ENCODE peak calls at places on chromosomes 1 and 21, in six cellular contexts. Y, B, D, O, C and E are unnamed samples.

GRCh38 chr1:3774503-3775247 is 2.1 kb downstream of the SMIM1 start:
- DNase-seq in Y (no peak), B (peak; percentile 98), D (no peak), O (no peak), C (no peak), E (no peak)

GRCh38 chr1:234780531-234781162 is 170.7 kb upstream of the IRF2BP2 start:
- DNase-seq in Y (peak; percentile 20), B (peak; percentile 21), D (peak; percentile 34), O (no peak), C (no peak), E (peak; percentile 26)

GRCh38 chr1:31627930-31628421 is 10.5 kb downstream of the HCRTR1 start:
- DNase-seq in Y (no peak), B (no peak), D (no peak), O (no peak), C (no peak), E (no peak)

GRCh38 chr21:34336756-34337391 is 26.9 kb upstream of the KCNE2 start:
- DNase-seq in Y (no peak), B (no peak), D (peak; percentile 48), O (no peak), C (no peak), E (no peak)

GRCh38 chr1:110860174-110860573 is 12.8 kb upstream of the CD53 start:
- DNase-seq in Y (no peak), B (no peak), D (no peak), O (no peak), C (no peak), E (no peak)

GRCh38 chr1:151157067-151157531 is 650 bp downstream of the TNFAIP8L2 start:
- DNase-seq in Y (peak; percentile 96), B (no peak), D (no peak), O (no peak), C (no peak), E (no peak)

GRCh38 chr1:32701421-32701911 is 1.1 kb downstream of the SYNC start:
- DNase-seq in Y (no peak), B (no peak), D (no peak), O (no peak), C (no peak), E (no peak)

GRCh38 chr1:207612762-207613161 is 32.2 kb upstream of the CR1L start:
- DNase-seq in Y (no peak), B (no peak), D (no peak), O (no peak), C (no peak), E (no peak)

GRCh38 chr1:81231729-81232038 is 569.0 kb upstream of the ADGRL2 start:
- DNase-seq in Y (no peak), B (no peak), D (no peak), O (no peak), C (no peak), E (no peak)

GRCh38 chr1:58882322-58882951 is 98.6 kb upstream of the JUN start:
- DNase-seq in Y (no peak), B (no peak), D (no peak), O (no peak), C (no peak), E (no peak)

GRCh38 chr1:30042438-30043147 is 680.8 kb downstream of the MATN1 start:
- DNase-seq in Y (no peak), B (no peak), D (no peak), O (no peak), C (no peak), E (no peak)

GRCh38 chr21:31892686-31893085 is 19.9 kb downstream of the HUNK start:
- DNase-seq in Y (no peak), B (no peak), D (no peak), O (no peak), C (no peak), E (no peak)

GRCh38 chr1:200668514-200669313 is 993 bp downstream of the DDX59 start:
- DNase-seq in Y (peak; percentile 11), B (peak; percentile 35), D (no peak), O (no peak), C (no peak), E (no peak)

GRCh38 chr1:198337886-198338285 is 181.1 kb downstream of the NEK7 start:
- DNase-seq in Y (no peak), B (no peak), D (no peak), O (no peak), C (no peak), E (no peak)

GRCh38 chr1:38114231-38114630 is 67.6 kb upstream of the POU3F1 start:
- DNase-seq in Y (no peak), B (no peak), D (peak; percentile 43), O (no peak), C (no peak), E (no peak)

GRCh38 chr1:110166861-110167260 is 16.6 kb downstream of the SLC6A17 start:
- DNase-seq in Y (no peak), B (no peak), D (no peak), O (no peak), C (no peak), E (no peak)

GRCh38 chr1:10519016-10519417 is 44.3 kb downstream of the PEX14 start:
- DNase-seq in Y (no peak), B (no peak), D (no peak), O (no peak), C (peak; percentile 39), E (no peak)

GRCh38 chr1:53350853-53351767 is 23.2 kb upstream of the LRP8 start:
- DNase-seq in Y (no peak), B (no peak), D (no peak), O (no peak), C (no peak), E (no peak)

GRCh38 chr1:21663251-21663950 is 5.8 kb downstream of the RAP1GAP start:
- DNase-seq in Y (no peak), B (no peak), D (no peak), O (no peak), C (no peak), E (no peak)
- TF ChIP-seq MYC in Y (no peak), B (no peak), D (no peak), O (no peak), C (no peak), E (no peak)

DNA sequence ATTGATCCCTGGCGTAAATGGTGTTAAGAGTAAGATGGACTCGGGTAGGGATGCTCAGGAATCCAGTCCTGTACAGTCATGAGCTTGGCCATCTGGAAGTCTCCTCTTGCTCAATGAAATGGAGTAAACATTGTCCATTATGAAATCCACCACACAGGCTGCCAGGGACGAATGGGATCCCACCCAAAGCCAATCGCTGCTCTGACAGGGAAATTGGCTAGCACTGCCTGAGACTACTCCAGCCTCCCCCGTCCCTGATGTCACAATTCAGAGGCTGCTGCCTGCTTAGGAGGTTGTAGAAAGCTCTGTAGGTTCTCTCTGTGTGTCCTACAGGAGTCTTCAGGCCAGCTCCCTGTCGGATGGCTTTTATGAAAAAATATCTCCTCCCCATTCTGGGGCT is at the start of gene HSD11B1:
- DNase-seq in Y (peak; percentile 13), B (no peak), D (no peak), O (no peak), C (no peak), E (no peak)
- TF ChIP-seq MYC in Y (no peak), B (no peak), D (no peak), O (no peak), C (no peak), E (no peak)

GRCh38 chr1:107140703-107141490 is at the start of gene NTNG1:
- DNase-seq in Y (no peak), B (no peak), D (no peak), O (no peak), C (no peak), E (no peak)

GRCh38 chr1:107138166-107138565 is 2.7 kb upstream of the NTNG1 start:
- DNase-seq in Y (no peak), B (no peak), D (no peak), O (no peak), C (no peak), E (no peak)

GRCh38 chr1:107141491-107142369 is 891 bp downstream of the NTNG1 start:
- DNase-seq in Y (peak; percentile 18), B (peak; percentile 16), D (peak; percentile 65), O (no peak), C (peak; percentile 7), E (no peak)

GRCh38 chr1:107138767-107139445 is 1.9 kb upstream of the NTNG1 start:
- DNase-seq in Y (no peak), B (no peak), D (no peak), O (no peak), C (no peak), E (no peak)

DNA sequence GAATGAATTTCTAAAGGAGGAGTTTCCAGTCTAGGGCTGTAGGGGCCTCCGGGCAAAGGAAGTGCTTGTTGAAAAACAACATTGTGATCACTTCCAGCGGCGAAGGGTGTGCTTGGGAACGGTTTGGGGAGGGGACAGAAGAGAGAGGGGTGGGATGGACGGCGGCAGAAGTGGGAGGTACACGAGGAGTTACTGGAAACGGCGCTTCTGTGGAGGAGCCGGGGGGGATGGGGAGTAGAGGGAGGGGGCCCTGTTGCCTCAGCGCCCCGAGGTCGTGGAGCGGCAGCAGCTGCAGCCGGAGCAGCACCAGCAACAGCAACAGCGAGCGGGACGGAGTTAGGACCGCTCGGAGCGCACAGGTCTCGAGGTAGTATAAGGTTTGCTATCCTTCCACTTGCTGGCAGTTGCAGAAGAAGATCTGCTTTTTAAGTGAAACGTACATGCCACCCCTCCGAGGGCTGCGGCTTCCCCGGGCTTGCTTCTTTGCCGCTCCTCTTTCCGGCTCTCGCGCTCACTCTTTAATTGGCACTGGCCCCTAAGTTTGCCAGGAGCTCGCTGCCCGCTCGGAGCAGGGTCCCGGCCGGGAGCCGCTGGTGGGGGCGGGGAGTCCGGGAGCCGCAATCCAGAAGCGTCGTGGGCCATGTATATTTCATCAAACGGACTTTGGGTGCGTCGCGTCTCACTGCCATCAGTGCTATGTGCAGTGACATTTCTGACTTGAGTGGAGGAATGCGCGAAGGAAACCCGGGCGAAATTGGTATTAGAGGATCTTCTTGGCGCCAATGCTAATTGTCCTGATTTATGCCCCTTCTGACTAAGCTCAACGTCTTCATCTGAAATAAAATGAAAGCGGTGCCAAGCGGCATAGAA is 771 bp upstream of the NTNG1 start:
- DNase-seq in Y (peak; percentile 6), B (no peak), D (peak; percentile 3), O (no peak), C (no peak), E (no peak)
- TF ChIP-seq MYC in Y (no peak), B (no peak), D (no peak), O (no peak), C (no peak), E (no peak)

GRCh38 chr1:183228650-183229220 is 42.7 kb downstream of the LAMC2 start:
- DNase-seq in Y (no peak), B (no peak), D (no peak), O (no peak), C (peak; percentile 36), E (no peak)

GRCh38 chr1:183233113-183233512 is 47.0 kb downstream of the LAMC2 start:
- DNase-seq in Y (no peak), B (no peak), D (no peak), O (no peak), C (no peak), E (no peak)

GRCh38 chr1:183230403-183230802 is 44.3 kb downstream of the LAMC2 start:
- DNase-seq in Y (no peak), B (no peak), D (peak; percentile 75), O (no peak), C (no peak), E (no peak)

GRCh38 chr1:183234660-183235476 is 48.8 kb downstream of the LAMC2 start:
- DNase-seq in Y (peak; percentile 61), B (peak; percentile 31), D (peak; percentile 98), O (no peak), C (peak; percentile 21), E (peak; percentile 59)

DNA sequence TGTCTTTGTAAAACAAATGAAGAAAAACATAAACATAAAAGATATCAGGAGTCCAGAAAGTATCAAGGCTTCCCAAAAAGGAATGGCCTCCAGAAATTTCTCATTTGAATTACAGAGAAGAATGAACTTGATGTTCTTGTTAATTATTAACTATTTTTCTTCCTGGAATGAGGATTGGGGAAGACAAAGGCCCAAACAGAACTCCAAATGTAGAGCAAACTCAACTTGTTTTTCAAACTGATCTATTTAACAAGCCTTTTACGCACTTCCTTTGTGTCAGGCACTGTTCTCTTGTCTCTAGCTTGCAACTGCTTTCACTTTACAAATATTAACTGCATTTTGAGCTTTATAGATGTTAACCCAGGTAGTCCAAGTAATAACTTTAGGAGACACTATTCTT is 45.5 kb downstream of the LAMC2 start:
- DNase-seq in Y (no peak), B (no peak), D (no peak), O (no peak), C (peak; percentile 58), E (no peak)
- TF ChIP-seq MYC in Y (no peak), B (no peak), D (no peak), O (no peak), C (no peak), E (no peak)